ENCODE peak calls at places on chromosome 16, in six cellular contexts. One of them, this sample, is unnamed.

GRCh38 chr16:27431773-27432599 is 30.0 kb downstream of the IL21R start:
- DNase-seq in HCT116: no peak
- DNase-seq in HepG2: no peak
- DNase-seq in SK-N-SH: no peak
- DNase-seq in H1: peak
- DNase-seq in K562: no peak
- DNase-seq in this sample: no peak

GRCh38 chr16:8795818-8796217 is 1.6 kb downstream of the TMEM186 start:
- DNase-seq in HCT116: no peak
- DNase-seq in HepG2: no peak
- DNase-seq in SK-N-SH: no peak
- DNase-seq in H1: no peak
- DNase-seq in K562: no peak
- DNase-seq in this sample: no peak

GRCh38 chr16:10617662-10618420 is 37.4 kb upstream of the EMP2 start:
- DNase-seq in HCT116: no peak
- DNase-seq in HepG2: no peak
- DNase-seq in SK-N-SH: no peak
- DNase-seq in H1: no peak
- DNase-seq in K562: no peak
- DNase-seq in this sample: no peak

GRCh38 chr16:23949630-23950290 is 114.0 kb downstream of the PRKCB start:
- DNase-seq in HCT116: no peak
- DNase-seq in HepG2: no peak
- DNase-seq in SK-N-SH: no peak
- DNase-seq in H1: no peak
- DNase-seq in K562: no peak
- DNase-seq in this sample: no peak

GRCh38 chr16:78996806-78997205 is 603.7 kb downstream of the MAF start:
- DNase-seq in HCT116: no peak
- DNase-seq in HepG2: no peak
- DNase-seq in SK-N-SH: no peak
- DNase-seq in H1: no peak
- DNase-seq in K562: no peak
- DNase-seq in this sample: no peak

GRCh38 chr16:68384293-68385255 is 63.7 kb downstream of the SMPD3 start:
- DNase-seq in HCT116: no peak
- DNase-seq in HepG2: no peak
- DNase-seq in SK-N-SH: no peak
- DNase-seq in H1: no peak
- DNase-seq in K562: no peak
- DNase-seq in this sample: no peak

GRCh38 chr16:58451945-58452401 is 48.0 kb upstream of the NDRG4 start:
- DNase-seq in HCT116: no peak
- DNase-seq in HepG2: peak
- DNase-seq in SK-N-SH: no peak
- DNase-seq in H1: no peak
- DNase-seq in K562: no peak
- DNase-seq in this sample: no peak

GRCh38 chr16:48235058-48235555 is 9.0 kb upstream of the LONP2 start:
- DNase-seq in HCT116: no peak
- DNase-seq in HepG2: no peak
- DNase-seq in SK-N-SH: no peak
- DNase-seq in H1: no peak
- DNase-seq in K562: no peak
- DNase-seq in this sample: no peak

GRCh38 chr16:620700-621525 is 9.9 kb upstream of the WFIKKN1 start:
- DNase-seq in HCT116: no peak
- DNase-seq in HepG2: no peak
- DNase-seq in SK-N-SH: peak
- DNase-seq in H1: no peak
- DNase-seq in K562: no peak
- DNase-seq in this sample: no peak

GRCh38 chr16:69443809-69444611 is 19.6 kb downstream of the CYB5B start:
- DNase-seq in HCT116: no peak
- DNase-seq in HepG2: no peak
- DNase-seq in SK-N-SH: peak
- DNase-seq in H1: no peak
- DNase-seq in K562: peak
- DNase-seq in this sample: no peak

GRCh38 chr16:588639-588888 is 1.3 kb upstream of the RAB40C start:
- DNase-seq in HCT116: no peak
- DNase-seq in HepG2: no peak
- DNase-seq in SK-N-SH: peak
- DNase-seq in H1: peak
- DNase-seq in K562: no peak
- DNase-seq in this sample: no peak

GRCh38 chr16:89375021-89375420 is 115.3 kb downstream of the ANKRD11 start:
- DNase-seq in HCT116: no peak
- DNase-seq in HepG2: no peak
- DNase-seq in SK-N-SH: no peak
- DNase-seq in H1: no peak
- DNase-seq in K562: no peak
- DNase-seq in this sample: no peak

GRCh38 chr16:27495191-27495590 is 54.5 kb downstream of the GTF3C1 start:
- DNase-seq in HCT116: no peak
- DNase-seq in HepG2: no peak
- DNase-seq in SK-N-SH: no peak
- DNase-seq in H1: no peak
- DNase-seq in K562: no peak
- DNase-seq in this sample: no peak

GRCh38 chr16:20920091-20920490 is 19.5 kb downstream of the LYRM1 start:
- DNase-seq in HCT116: no peak
- DNase-seq in HepG2: no peak
- DNase-seq in SK-N-SH: no peak
- DNase-seq in H1: no peak
- DNase-seq in K562: no peak
- DNase-seq in this sample: no peak

GRCh38 chr16:12199524-12199923 is 223.0 kb downstream of the SNX29 start:
- DNase-seq in HCT116: no peak
- DNase-seq in HepG2: peak
- DNase-seq in SK-N-SH: no peak
- DNase-seq in H1: no peak
- DNase-seq in K562: no peak
- DNase-seq in this sample: no peak

GRCh38 chr16:27429330-27429871 is 27.4 kb downstream of the IL21R start:
- DNase-seq in HCT116: no peak
- DNase-seq in HepG2: no peak
- DNase-seq in SK-N-SH: no peak
- DNase-seq in H1: peak
- DNase-seq in K562: no peak
- DNase-seq in this sample: no peak

GRCh38 chr16:29834079-29834478 is 13.8 kb downstream of the MVP start:
- DNase-seq in HCT116: no peak
- DNase-seq in HepG2: no peak
- DNase-seq in SK-N-SH: no peak
- DNase-seq in H1: no peak
- DNase-seq in K562: no peak
- DNase-seq in this sample: no peak

GRCh38 chr16:11484691-11485258 is 101.9 kb downstream of the LITAF start:
- DNase-seq in HCT116: no peak
- DNase-seq in HepG2: no peak
- DNase-seq in SK-N-SH: no peak
- DNase-seq in H1: no peak
- DNase-seq in K562: no peak
- DNase-seq in this sample: no peak

DNA sequence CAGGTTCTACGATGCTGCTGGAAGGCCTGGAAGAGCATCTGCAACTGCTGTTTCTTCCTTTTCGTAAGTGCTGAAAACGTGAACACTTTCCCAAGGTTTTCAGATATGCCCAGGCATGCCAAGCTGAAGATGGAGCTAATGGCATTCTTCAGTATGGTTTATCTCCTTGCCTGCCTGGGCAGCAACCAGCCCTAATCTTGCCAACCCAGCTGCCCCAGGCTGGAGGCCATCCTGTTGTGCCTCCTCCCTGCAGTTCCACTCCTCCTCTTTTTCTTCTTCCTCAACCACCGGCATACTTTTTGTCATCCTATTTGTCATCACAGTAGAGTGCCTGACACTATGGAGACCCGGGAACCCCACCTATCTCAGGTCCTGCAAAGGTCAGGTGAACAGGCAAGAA is 1849.3 kb downstream of the TP53TG3F start:
- DNase-seq in HCT116: no peak
- DNase-seq in HepG2: no peak
- DNase-seq in SK-N-SH: no peak
- DNase-seq in H1: no peak
- DNase-seq in K562: no peak
- DNase-seq in this sample: no peak
- TF ChIP-seq JUND in HCT116: no peak
- TF ChIP-seq JUND in HepG2: no peak
- TF ChIP-seq JUND in SK-N-SH: no peak
- TF ChIP-seq JUND in H1: no peak
- TF ChIP-seq JUND in K562: no peak
- TF ChIP-seq JUND in this sample: no peak

DNA sequence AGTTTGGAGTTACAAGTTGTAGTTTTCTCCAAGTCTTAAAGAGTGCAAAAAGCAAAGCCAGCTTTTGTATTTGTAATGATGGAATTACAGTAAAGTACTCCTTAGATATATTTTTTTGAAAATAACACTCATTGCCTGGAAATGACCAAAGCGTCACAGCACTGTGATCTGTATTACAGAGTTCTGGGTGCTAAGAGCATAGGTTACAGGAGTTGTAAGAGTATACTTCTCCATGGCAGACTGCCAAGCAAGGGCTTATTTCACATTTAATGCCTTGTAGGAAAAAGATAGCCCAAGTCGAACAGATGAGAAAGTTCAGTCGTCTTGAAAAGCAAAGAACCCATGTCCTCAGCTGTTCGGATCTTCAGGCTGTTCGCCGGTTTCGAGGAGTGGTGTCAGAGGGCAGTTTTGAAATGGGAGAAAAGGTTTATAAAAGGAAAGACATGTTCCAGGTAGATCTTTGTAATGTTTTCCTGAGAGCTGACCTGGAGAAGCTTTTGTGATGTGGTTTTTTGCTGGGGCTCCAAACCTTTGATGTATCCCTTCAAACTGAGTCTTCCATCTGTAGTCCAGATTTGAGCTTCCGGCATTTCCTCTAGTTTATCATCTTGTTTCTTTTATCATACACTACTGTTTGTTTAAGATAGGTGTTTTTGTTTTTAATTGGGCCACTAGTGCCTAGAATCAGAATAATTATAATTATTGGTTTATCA is 41.3 kb downstream of the ERCC4 start:
- DNase-seq in HCT116: no peak
- DNase-seq in HepG2: peak
- DNase-seq in SK-N-SH: no peak
- DNase-seq in H1: no peak
- DNase-seq in K562: no peak
- DNase-seq in this sample: no peak
- TF ChIP-seq JUND in HCT116: no peak
- TF ChIP-seq JUND in HepG2: no peak
- TF ChIP-seq JUND in SK-N-SH: no peak
- TF ChIP-seq JUND in H1: no peak
- TF ChIP-seq JUND in K562: no peak
- TF ChIP-seq JUND in this sample: no peak

GRCh38 chr16:87924041-87924851 is 12.1 kb downstream of the CA5A start:
- DNase-seq in HCT116: no peak
- DNase-seq in HepG2: no peak
- DNase-seq in SK-N-SH: no peak
- DNase-seq in H1: no peak
- DNase-seq in K562: no peak
- DNase-seq in this sample: no peak
- TF ChIP-seq JUND in HCT116: no peak
- TF ChIP-seq JUND in HepG2: no peak
- TF ChIP-seq JUND in SK-N-SH: no peak
- TF ChIP-seq JUND in H1: no peak
- TF ChIP-seq JUND in K562: no peak
- TF ChIP-seq JUND in this sample: no peak

DNA sequence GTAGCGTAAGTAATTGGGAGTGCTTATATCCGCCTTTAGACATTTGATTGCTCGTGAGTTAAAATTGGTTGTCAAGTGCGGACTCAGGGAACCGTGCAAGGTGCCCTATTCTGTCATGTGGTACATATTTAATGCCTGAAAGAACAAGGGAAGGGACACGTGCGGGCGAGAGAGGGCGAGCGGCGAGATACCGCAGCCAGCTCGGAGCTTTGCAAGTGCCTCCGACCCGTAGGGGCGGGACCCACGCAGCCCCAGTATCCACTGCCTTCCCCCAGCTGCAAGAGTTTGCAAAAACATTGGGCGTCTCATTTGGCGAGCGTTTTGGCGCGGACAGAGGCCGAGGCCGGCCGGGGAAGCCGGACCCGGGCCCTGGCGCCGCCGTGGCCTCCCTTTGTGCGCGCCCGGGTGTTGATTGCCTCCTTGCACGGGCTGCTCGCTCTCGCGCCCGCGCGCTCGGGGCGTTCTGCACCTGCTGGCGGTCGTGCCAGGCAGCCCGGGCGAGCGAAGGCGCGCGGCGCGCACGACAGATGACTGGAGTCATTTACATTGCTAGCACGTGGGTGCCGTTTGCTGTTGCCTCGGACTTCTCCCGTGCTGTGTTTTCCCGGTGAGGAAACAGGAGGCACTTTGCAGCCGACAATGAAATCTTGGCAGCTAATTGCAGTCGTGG is 849.6 kb upstream of the RBFOX1 start:
- DNase-seq in HCT116: no peak
- DNase-seq in HepG2: no peak
- DNase-seq in SK-N-SH: peak
- DNase-seq in H1: peak
- DNase-seq in K562: no peak
- DNase-seq in this sample: no peak
- TF ChIP-seq JUND in HCT116: no peak
- TF ChIP-seq JUND in HepG2: no peak
- TF ChIP-seq JUND in SK-N-SH: no peak
- TF ChIP-seq JUND in H1: no peak
- TF ChIP-seq JUND in K562: no peak
- TF ChIP-seq JUND in this sample: no peak

GRCh38 chr16:81649561-81649960 is 129.5 kb upstream of the PLCG2 start:
- DNase-seq in HCT116: no peak
- DNase-seq in HepG2: no peak
- DNase-seq in SK-N-SH: no peak
- DNase-seq in H1: no peak
- DNase-seq in K562: no peak
- DNase-seq in this sample: no peak

GRCh38 chr16:81645925-81646324 is 133.2 kb upstream of the PLCG2 start:
- DNase-seq in HCT116: no peak
- DNase-seq in HepG2: no peak
- DNase-seq in SK-N-SH: no peak
- DNase-seq in H1: no peak
- DNase-seq in K562: no peak
- DNase-seq in this sample: no peak

GRCh38 chr16:81645303-81645702 is 133.8 kb upstream of the PLCG2 start:
- DNase-seq in HCT116: no peak
- DNase-seq in HepG2: no peak
- DNase-seq in SK-N-SH: peak
- DNase-seq in H1: no peak
- DNase-seq in K562: no peak
- DNase-seq in this sample: no peak

GRCh38 chr16:81647527-81647926 is 131.6 kb upstream of the PLCG2 start:
- DNase-seq in HCT116: peak
- DNase-seq in HepG2: no peak
- DNase-seq in SK-N-SH: no peak
- DNase-seq in H1: no peak
- DNase-seq in K562: no peak
- DNase-seq in this sample: no peak

GRCh38 chr16:81646561-81646960 is 132.5 kb upstream of the PLCG2 start:
- DNase-seq in HCT116: no peak
- DNase-seq in HepG2: no peak
- DNase-seq in SK-N-SH: no peak
- DNase-seq in H1: no peak
- DNase-seq in K562: no peak
- DNase-seq in this sample: no peak
- TF ChIP-seq JUND in HCT116: no peak
- TF ChIP-seq JUND in HepG2: no peak
- TF ChIP-seq JUND in SK-N-SH: no peak
- TF ChIP-seq JUND in H1: no peak
- TF ChIP-seq JUND in K562: no peak
- TF ChIP-seq JUND in this sample: no peak

This sample was measured in T47D.